ENCODE peak calls at places on chromosomes 7 and 10, in five cellular contexts. S, R, T, U and A are unnamed samples.

GRCh38 chr7:70568674-70569334 is 563.1 kb upstream of the GALNT17 start:
- DNase-seq in R (no peak), T (no peak), S (no peak), U (peak), A (no peak)

GRCh38 chr7:46003161-46003560 is 82.1 kb upstream of the IGFBP3 start:
- DNase-seq in U (no peak), R (no peak), T (no peak), S (peak), A (no peak)

GRCh38 chr10:13758302-13758701 is 171.5 kb downstream of the PRPF18 start:
- DNase-seq in R (no peak), S (peak), U (no peak), T (no peak), A (peak)

GRCh38 chr10:75401569-75402485 is at the start of gene ZNF503:
- DNase-seq in U (peak), S (peak), T (peak), R (peak), A (peak)

GRCh38 chr10:21497177-21497807 is 28.2 kb downstream of the SKIDA1 start:
- DNase-seq in U (peak), T (peak), S (peak), R (peak), A (peak)

GRCh38 chr7:100509213-100509612 is 25.5 kb downstream of the NYAP1 start:
- DNase-seq in R (no peak), S (peak), T (no peak), U (no peak), A (peak)

GRCh38 chr10:26697922-26698608 is 564 bp downstream of the PDSS1 start:
- DNase-seq in R (peak), S (no peak), U (no peak), T (no peak), A (no peak)

GRCh38 chr10:123275183-123275549 is 121.0 kb downstream of the BUB3 start:
- DNase-seq in R (no peak), T (no peak), S (no peak), U (no peak), A (no peak)

GRCh38 chr10:36362257-36362656 is 720.2 kb upstream of the FZD8 start:
- DNase-seq in R (no peak), S (no peak), T (no peak), U (no peak), A (no peak)

GRCh38 chr7:78587443-78588044 is 789.0 kb downstream of the PHTF2 start:
- DNase-seq in T (no peak), U (no peak), S (peak), R (peak), A (no peak)

GRCh38 chr7:127768241-127768640 is 116.2 kb downstream of the SND1 start:
- DNase-seq in T (no peak), U (no peak), S (peak), R (no peak), A (no peak)

GRCh38 chr10:15197276-15197675 is 28.8 kb upstream of the NMT2 start:
- DNase-seq in T (no peak), U (no peak), S (peak), R (no peak), A (no peak)

GRCh38 chr7:2009541-2010001 is 223.2 kb downstream of the MAD1L1 start:
- DNase-seq in R (no peak), T (peak), U (peak), S (no peak), A (no peak)

GRCh38 chr7:87702326-87702725 is 74.1 kb downstream of the RUNDC3B start:
- DNase-seq in T (no peak), S (peak), U (no peak), R (no peak), A (no peak)

GRCh38 chr10:110105873-110106272 is 98.1 kb downstream of the ADD3 start:
- DNase-seq in T (no peak), S (no peak), R (no peak), U (no peak), A (no peak)
- TF ChIP-seq POLR2A in T (no peak), S (no peak), R (no peak), U (no peak), A (no peak)

DNA sequence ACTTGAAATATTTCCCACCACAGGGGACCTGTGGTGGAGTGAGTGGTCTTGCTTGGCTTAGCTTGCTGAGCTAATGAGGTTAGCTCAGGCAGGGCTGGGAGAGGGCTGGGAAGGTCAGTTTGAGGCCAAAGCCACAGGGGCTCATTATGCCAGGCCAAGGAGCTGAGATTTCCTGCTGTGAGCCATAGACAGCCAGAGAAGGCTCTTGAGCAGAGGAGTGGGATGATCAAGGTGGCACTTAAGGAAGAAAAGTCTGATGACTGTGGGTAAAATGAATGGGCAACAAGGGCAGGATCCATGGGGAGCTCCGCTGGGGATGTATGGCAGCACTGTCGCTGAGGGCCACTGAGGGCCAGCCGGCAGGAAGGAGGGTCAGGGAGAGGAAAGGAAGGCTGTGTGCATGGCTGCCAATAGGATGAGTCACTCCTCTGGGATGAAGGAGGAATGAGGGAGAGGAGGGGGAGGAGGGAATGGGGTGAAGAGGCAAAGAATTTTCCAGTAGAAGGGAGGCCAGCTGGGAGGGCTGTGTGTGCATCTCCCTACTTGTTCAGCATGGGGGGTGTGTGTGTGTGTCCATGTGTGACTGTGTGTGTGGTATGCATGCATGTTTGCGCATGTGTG is 18.7 kb upstream of the ZNF488 start:
- DNase-seq in U (peak), R (peak), T (peak), S (peak), A (no peak)
- TF ChIP-seq POLR2A in U (no peak), R (no peak), T (no peak), S (no peak), A (no peak)

GRCh38 chr10:86535057-86535882 is 13.7 kb upstream of the WAPL start:
- DNase-seq in T (peak), U (peak), R (peak), S (no peak), A (peak)
- TF ChIP-seq POLR2A in T (no peak), U (peak), R (peak), S (no peak), A (no peak)

DNA sequence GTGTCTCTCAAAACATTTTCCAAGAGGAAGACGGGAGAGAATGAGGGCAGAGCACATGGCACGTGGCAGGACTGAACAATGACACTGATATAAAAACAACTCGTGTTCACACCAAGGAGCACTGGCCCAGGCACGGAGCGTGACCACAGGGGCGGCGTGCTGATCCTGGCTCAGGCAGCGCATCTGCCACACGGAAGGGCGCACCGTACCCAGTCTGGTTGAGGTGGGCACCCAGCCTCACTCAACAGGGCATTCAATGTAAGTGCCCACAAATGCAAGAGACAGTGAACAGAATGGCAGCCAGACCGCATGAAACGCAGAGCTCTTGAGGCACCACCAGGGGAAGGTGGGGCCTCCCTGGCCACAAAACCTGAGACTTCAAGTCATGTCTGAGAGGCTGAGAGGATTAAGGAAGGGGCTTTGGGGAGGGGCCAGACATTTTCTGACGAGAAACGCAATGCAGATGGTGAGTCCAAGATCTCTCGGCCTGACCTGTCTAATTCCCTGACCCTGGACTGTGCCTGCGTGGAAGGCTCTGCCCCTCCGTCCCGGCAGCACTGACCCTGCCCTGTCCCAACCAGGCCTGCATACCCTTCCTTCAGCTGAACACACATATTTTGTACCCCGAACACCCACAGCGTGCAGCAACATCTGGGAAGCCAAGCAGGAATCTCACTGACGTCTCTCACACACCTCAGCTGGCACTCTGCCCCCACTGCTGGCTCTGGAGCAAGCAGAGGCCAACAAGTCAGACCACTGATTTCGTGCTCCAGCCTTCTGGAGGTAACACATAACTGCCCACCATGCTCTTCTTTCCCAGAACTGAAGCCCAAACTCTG is 35.5 kb downstream of the VOPP1 start:
- DNase-seq in S (no peak), T (peak), U (no peak), R (no peak), A (no peak)
- TF ChIP-seq POLR2A in S (no peak), T (no peak), U (no peak), R (no peak), A (no peak)

DNA sequence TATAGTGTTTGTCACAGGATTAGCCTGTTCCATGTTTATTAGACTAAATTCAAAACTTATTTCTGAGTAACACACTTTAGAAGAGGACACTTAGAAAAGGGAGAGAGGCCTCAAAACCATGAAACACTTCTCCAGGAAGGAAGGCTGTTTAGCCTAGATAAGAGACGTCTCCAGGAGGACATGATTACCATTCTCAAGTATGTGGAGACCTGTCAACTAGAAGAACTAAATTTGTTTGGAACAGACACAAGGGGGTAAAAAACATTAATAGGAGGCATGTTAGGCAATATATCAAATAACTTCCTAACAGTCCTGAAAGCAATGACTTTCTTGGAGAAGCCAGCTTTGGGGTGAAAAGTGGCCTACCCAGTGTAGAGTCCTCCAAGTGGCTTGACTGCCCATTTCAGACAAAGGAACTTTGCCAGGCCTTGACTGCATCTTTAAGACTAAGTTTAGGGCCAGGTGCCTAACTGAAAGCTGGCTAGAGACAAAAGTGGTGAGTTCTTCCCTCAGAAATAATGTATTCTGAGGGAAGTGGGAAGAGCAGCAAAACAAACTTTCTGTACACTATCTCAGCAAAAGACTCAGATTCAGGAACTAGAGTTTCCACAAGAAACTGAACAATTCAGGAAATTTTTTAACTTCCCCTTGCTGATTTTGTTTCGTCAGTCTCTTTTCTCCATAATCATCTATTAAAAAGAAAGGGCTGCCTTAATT is 11.8 kb downstream of the NCOA4 start:
- DNase-seq in T (no peak), U (no peak), R (no peak), S (peak), A (no peak)
- TF ChIP-seq POLR2A in T (no peak), U (no peak), R (no peak), S (no peak), A (no peak)

GRCh38 chr10:11073410-11073809 is 55.7 kb downstream of the CELF2 start:
- DNase-seq in T (no peak), S (no peak), U (no peak), R (no peak), A (no peak)
- TF ChIP-seq POLR2A in T (no peak), S (no peak), U (no peak), R (no peak), A (no peak)

GRCh38 chr10:3803295-3803883 is 18.4 kb upstream of the KLF6 start:
- DNase-seq in S (peak), R (no peak), U (no peak), T (no peak), A (no peak)
- TF ChIP-seq POLR2A in S (no peak), R (no peak), U (no peak), T (no peak), A (no peak)

GRCh38 chr7:726084-726853 is at the start of gene DNAAF5:
- DNase-seq in R (peak), T (peak), S (peak), U (peak), A (peak)
- TF ChIP-seq POLR2A in R (peak), T (peak), S (no peak), U (peak), A (peak)

GRCh38 chr7:158829021-158829341 is 328 bp downstream of the ESYT2 start:
- DNase-seq in U (peak), S (peak), R (peak), T (no peak), A (peak)

GRCh38 chr7:158827411-158828342 is 1.6 kb downstream of the ESYT2 start:
- DNase-seq in T (no peak), S (peak), R (peak), U (no peak), A (no peak)

GRCh38 chr7:158830211-158830723 is 958 bp upstream of the ESYT2 start:
- DNase-seq in T (no peak), U (no peak), R (no peak), S (no peak), A (no peak)

GRCh38 chr7:158828343-158829020 is 827 bp downstream of the ESYT2 start:
- DNase-seq in T (peak), R (no peak), S (no peak), U (peak), A (peak)

DNA sequence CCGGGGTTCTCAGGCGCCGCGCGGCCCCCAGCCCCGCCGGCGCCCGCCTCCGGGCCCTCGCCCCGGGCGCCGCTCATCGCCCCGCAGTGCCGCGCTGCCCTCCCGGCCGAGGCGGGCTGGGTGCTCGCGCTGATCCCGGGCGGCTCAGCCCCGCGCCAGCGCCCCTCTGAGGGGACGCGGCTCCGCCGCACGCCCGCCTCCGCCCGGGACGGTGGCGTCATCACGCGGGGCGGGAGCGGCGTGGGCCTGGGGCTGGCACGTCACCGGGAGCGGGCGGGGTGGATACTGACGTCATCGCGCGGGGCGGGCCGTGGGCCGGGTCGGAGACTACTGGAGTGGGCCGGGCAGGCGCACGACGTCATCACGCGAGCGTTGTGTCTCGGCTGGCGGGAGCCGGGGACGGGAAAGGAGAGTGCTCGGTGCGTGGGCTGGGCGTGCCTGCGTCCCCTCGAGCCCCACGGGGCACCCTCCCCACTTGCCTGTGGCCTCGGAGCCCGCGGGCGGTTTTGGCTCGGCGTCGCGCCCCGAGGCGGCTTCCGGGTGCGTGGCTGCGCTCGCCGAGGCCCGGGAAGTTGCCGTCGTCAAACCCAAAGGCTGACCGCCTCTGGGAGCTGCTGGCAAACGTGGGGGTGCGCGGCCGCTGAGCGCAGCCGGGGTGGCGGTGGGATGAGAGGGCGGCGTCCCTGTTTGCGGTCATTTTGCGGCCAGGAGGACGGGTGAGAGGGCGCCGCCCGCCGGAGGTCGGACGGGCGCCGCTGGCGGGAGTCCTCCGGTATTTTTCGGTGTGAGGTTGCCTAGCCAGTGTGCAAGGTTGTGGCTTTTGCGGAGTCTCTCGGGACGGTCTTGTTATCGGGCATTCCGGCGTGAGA is at the start of gene ESYT2:
- DNase-seq in T (peak), R (peak), S (peak), U (peak), A (peak)
- TF ChIP-seq POLR2A in T (peak), R (peak), S (peak), U (peak), A (peak)